ENCODE peak calls at places on chromosome 9, in ten cellular contexts. K, N, C, V, P, M, E, R, D and U are unnamed samples.

GRCh38 chr9:98045234-98046160 is 11.0 kb upstream of the NANS start:
- DNase-seq in K (no peak), N (peak), C (no peak), V (no peak), P (no peak), M (no peak), E (no peak), R (peak), D (no peak), U (no peak)

GRCh38 chr9:135809166-135809565 is 98.2 kb downstream of the CAMSAP1 start:
- DNase-seq in K (no peak), N (no peak), C (no peak), V (peak), P (no peak), M (peak), E (no peak), R (no peak), D (no peak), U (no peak)

GRCh38 chr9:89346703-89347102 is 28.4 kb downstream of the SECISBP2 start:
- DNase-seq in K (no peak), N (no peak), C (no peak), V (no peak), P (no peak), M (no peak), E (no peak), R (no peak), D (no peak), U (no peak)

GRCh38 chr9:37085233-37085632 is 35.1 kb upstream of the ZCCHC7 start:
- DNase-seq in K (no peak), N (no peak), C (no peak), V (no peak), P (no peak), M (no peak), E (no peak), R (no peak), D (no peak), U (no peak)

GRCh38 chr9:18467696-18468095 is 6.3 kb upstream of the ADAMTSL1 start:
- DNase-seq in K (no peak), N (no peak), C (no peak), V (no peak), P (no peak), M (no peak), E (no peak), R (no peak), D (no peak), U (no peak)

GRCh38 chr9:110114086-110114887 is 93.7 kb downstream of the C9orf152 start:
- DNase-seq in K (no peak), N (no peak), C (no peak), V (peak), P (no peak), M (no peak), E (no peak), R (no peak), D (no peak), U (peak)

GRCh38 chr9:2833096-2833495 is 10.8 kb downstream of the PUM3 start:
- DNase-seq in K (no peak), N (no peak), C (no peak), V (no peak), P (no peak), M (peak), E (no peak), R (no peak), D (no peak), U (no peak)

GRCh38 chr9:2459756-2460155 is 161.8 kb upstream of the VLDLR start:
- DNase-seq in K (no peak), N (no peak), C (no peak), V (no peak), P (no peak), M (no peak), E (no peak), R (no peak), D (no peak), U (no peak)

GRCh38 chr9:129459550-129460322 is 161.2 kb downstream of the C9orf50 start:
- DNase-seq in K (no peak), N (no peak), C (no peak), V (no peak), P (no peak), M (no peak), E (no peak), R (no peak), D (no peak), U (no peak)

GRCh38 chr9:4030751-4031150 is 269.1 kb downstream of the GLIS3 start:
- DNase-seq in K (no peak), N (no peak), C (no peak), V (no peak), P (no peak), M (no peak), E (no peak), R (no peak), D (no peak), U (no peak)
- TF ChIP-seq CTCF in K (no peak), N (no peak), C (no peak), V (no peak), P (no peak), M (peak), E (no peak), R (no peak), D (peak), U (no peak)

GRCh38 chr9:106892632-106893031 is 29.7 kb downstream of the ZNF462 start:
- DNase-seq in K (peak), N (no peak), C (peak), V (peak), P (peak), M (peak), E (peak), R (no peak), D (peak), U (peak)
- H3K4me3 ChIP-seq in K (no peak), N (no peak), C (no peak), V (no peak), P (no peak), M (no peak), E (no peak), R (no peak), D (no peak), U (no peak)

GRCh38 chr9:122936464-122936863 is 4.4 kb upstream of the RABGAP1 start:
- DNase-seq in K (no peak), N (no peak), C (no peak), V (no peak), P (no peak), M (no peak), E (no peak), R (no peak), D (no peak), U (no peak)
- TF ChIP-seq CTCF in K (no peak), N (no peak), C (no peak), V (no peak), P (no peak), M (no peak), E (no peak), R (no peak), D (no peak), U (no peak)

GRCh38 chr9:95504053-95504963 is 12.5 kb downstream of the PTCH1 start:
- DNase-seq in K (no peak), N (no peak), C (no peak), V (peak), P (peak), M (peak), E (peak), R (no peak), D (no peak), U (peak)

GRCh38 chr9:95505676-95506437 is 10.9 kb downstream of the PTCH1 start:
- DNase-seq in K (no peak), N (peak), C (no peak), V (peak), P (peak), M (peak), E (peak), R (no peak), D (no peak), U (peak)

GRCh38 chr9:95506438-95506691 is 10.4 kb downstream of the PTCH1 start:
- DNase-seq in K (no peak), N (peak), C (no peak), V (peak), P (no peak), M (peak), E (no peak), R (no peak), D (no peak), U (peak)

GRCh38 chr9:95503369-95503768 is 13.4 kb downstream of the PTCH1 start:
- DNase-seq in K (no peak), N (no peak), C (no peak), V (no peak), P (no peak), M (no peak), E (no peak), R (no peak), D (no peak), U (no peak)

GRCh38 chr9:95505072-95505471 is 11.7 kb downstream of the PTCH1 start:
- DNase-seq in K (no peak), N (no peak), C (no peak), V (no peak), P (no peak), M (no peak), E (peak), R (no peak), D (no peak), U (no peak)
- H3K4me3 ChIP-seq in K (peak), N (peak), C (peak), V (peak), P (peak), M (peak), E (peak), R (no peak), D (peak), U (no peak)